ENCODE peak calls at places on chromosomes 13 and 19, in eight cellular contexts. One of them, this sample, is unnamed.

GRCh38 chr13:35630551-35631275 is 154.2 kb upstream of the MAB21L1 start:
- DNase-seq in progenitor cell of endocrine pancreas: no peak
- DNase-seq in CD4-positive, alpha-beta T cell: no peak
- DNase-seq in choroid plexus epithelial cell: peak
- DNase-seq in AG10803: peak
- DNase-seq in right lobe of liver: no peak
- DNase-seq in mammary epithelial cell: peak
- DNase-seq in tibial artery: no peak
- DNase-seq in this sample: peak

GRCh38 chr19:58166268-58166667 is 15.7 kb upstream of the ZNF329 start:
- DNase-seq in progenitor cell of endocrine pancreas: no peak
- DNase-seq in CD4-positive, alpha-beta T cell: no peak
- DNase-seq in choroid plexus epithelial cell: no peak
- DNase-seq in AG10803: no peak
- DNase-seq in right lobe of liver: no peak
- DNase-seq in mammary epithelial cell: no peak
- DNase-seq in tibial artery: no peak
- DNase-seq in this sample: no peak

GRCh38 chr19:15155296-15155695 is 45.5 kb downstream of the NOTCH3 start:
- DNase-seq in progenitor cell of endocrine pancreas: no peak
- DNase-seq in CD4-positive, alpha-beta T cell: no peak
- DNase-seq in choroid plexus epithelial cell: no peak
- DNase-seq in AG10803: no peak
- DNase-seq in right lobe of liver: no peak
- DNase-seq in mammary epithelial cell: no peak
- DNase-seq in tibial artery: no peak
- DNase-seq in this sample: no peak

GRCh38 chr19:16207063-16207462 is 9.4 kb downstream of the AP1M1 start:
- DNase-seq in progenitor cell of endocrine pancreas: no peak
- DNase-seq in CD4-positive, alpha-beta T cell: no peak
- DNase-seq in choroid plexus epithelial cell: no peak
- DNase-seq in AG10803: no peak
- DNase-seq in right lobe of liver: peak
- DNase-seq in mammary epithelial cell: no peak
- DNase-seq in tibial artery: peak
- DNase-seq in this sample: no peak

GRCh38 chr19:37362733-37363132 is 8.2 kb upstream of the ZNF527 start:
- DNase-seq in progenitor cell of endocrine pancreas: no peak
- DNase-seq in CD4-positive, alpha-beta T cell: no peak
- DNase-seq in choroid plexus epithelial cell: peak
- DNase-seq in AG10803: no peak
- DNase-seq in right lobe of liver: no peak
- DNase-seq in mammary epithelial cell: no peak
- DNase-seq in tibial artery: no peak
- DNase-seq in this sample: no peak

GRCh38 chr13:112572408-112572807 is 15.5 kb downstream of the TUBGCP3 start:
- DNase-seq in progenitor cell of endocrine pancreas: no peak
- DNase-seq in CD4-positive, alpha-beta T cell: no peak
- DNase-seq in choroid plexus epithelial cell: peak
- DNase-seq in AG10803: no peak
- DNase-seq in right lobe of liver: no peak
- DNase-seq in mammary epithelial cell: no peak
- DNase-seq in tibial artery: no peak
- DNase-seq in this sample: no peak

GRCh38 chr13:60679928-60680693 is 283.1 kb downstream of the TDRD3 start:
- DNase-seq in progenitor cell of endocrine pancreas: no peak
- DNase-seq in CD4-positive, alpha-beta T cell: no peak
- DNase-seq in choroid plexus epithelial cell: no peak
- DNase-seq in AG10803: no peak
- DNase-seq in right lobe of liver: no peak
- DNase-seq in mammary epithelial cell: no peak
- DNase-seq in tibial artery: no peak
- DNase-seq in this sample: peak

GRCh38 chr19:43425567-43426392 is 11.1 kb downstream of the TEX101 start:
- DNase-seq in progenitor cell of endocrine pancreas: no peak
- DNase-seq in CD4-positive, alpha-beta T cell: no peak
- DNase-seq in choroid plexus epithelial cell: peak
- DNase-seq in AG10803: peak
- DNase-seq in right lobe of liver: peak
- DNase-seq in mammary epithelial cell: peak
- DNase-seq in tibial artery: no peak
- DNase-seq in this sample: peak

GRCh38 chr19:3580156-3580955 is 4.9 kb upstream of the GIPC3 start:
- DNase-seq in progenitor cell of endocrine pancreas: no peak
- DNase-seq in CD4-positive, alpha-beta T cell: no peak
- DNase-seq in choroid plexus epithelial cell: peak
- DNase-seq in AG10803: peak
- DNase-seq in right lobe of liver: no peak
- DNase-seq in mammary epithelial cell: peak
- DNase-seq in tibial artery: peak
- DNase-seq in this sample: peak

GRCh38 chr19:583968-584239 is 5.8 kb upstream of the HCN2 start:
- DNase-seq in progenitor cell of endocrine pancreas: no peak
- DNase-seq in CD4-positive, alpha-beta T cell: no peak
- DNase-seq in choroid plexus epithelial cell: no peak
- DNase-seq in AG10803: no peak
- DNase-seq in right lobe of liver: no peak
- DNase-seq in mammary epithelial cell: no peak
- DNase-seq in tibial artery: no peak
- DNase-seq in this sample: no peak

GRCh38 chr19:48346161-48346560 is 17.6 kb downstream of the TMEM143 start:
- DNase-seq in progenitor cell of endocrine pancreas: no peak
- DNase-seq in CD4-positive, alpha-beta T cell: no peak
- DNase-seq in choroid plexus epithelial cell: no peak
- DNase-seq in AG10803: no peak
- DNase-seq in right lobe of liver: no peak
- DNase-seq in mammary epithelial cell: no peak
- DNase-seq in tibial artery: no peak
- DNase-seq in this sample: no peak

GRCh38 chr13:91652389-91652788 is 254.0 kb downstream of the GPC5 start:
- DNase-seq in progenitor cell of endocrine pancreas: no peak
- DNase-seq in CD4-positive, alpha-beta T cell: no peak
- DNase-seq in choroid plexus epithelial cell: no peak
- DNase-seq in AG10803: no peak
- DNase-seq in right lobe of liver: no peak
- DNase-seq in mammary epithelial cell: peak
- DNase-seq in tibial artery: no peak
- DNase-seq in this sample: peak

GRCh38 chr13:111007209-111007608 is 92.3 kb upstream of the ANKRD10 start:
- DNase-seq in progenitor cell of endocrine pancreas: no peak
- DNase-seq in CD4-positive, alpha-beta T cell: no peak
- DNase-seq in choroid plexus epithelial cell: no peak
- DNase-seq in AG10803: no peak
- DNase-seq in right lobe of liver: no peak
- DNase-seq in mammary epithelial cell: no peak
- DNase-seq in tibial artery: no peak
- DNase-seq in this sample: no peak

GRCh38 chr19:14786421-14786851 is 8.1 kb upstream of the ADGRE2 start:
- DNase-seq in progenitor cell of endocrine pancreas: no peak
- DNase-seq in CD4-positive, alpha-beta T cell: peak
- DNase-seq in choroid plexus epithelial cell: peak
- DNase-seq in AG10803: no peak
- DNase-seq in right lobe of liver: no peak
- DNase-seq in mammary epithelial cell: no peak
- DNase-seq in tibial artery: no peak
- DNase-seq in this sample: peak

GRCh38 chr13:23615677-23616076 is 45.5 kb downstream of the TNFRSF19 start:
- DNase-seq in progenitor cell of endocrine pancreas: no peak
- DNase-seq in CD4-positive, alpha-beta T cell: no peak
- DNase-seq in choroid plexus epithelial cell: no peak
- DNase-seq in AG10803: no peak
- DNase-seq in right lobe of liver: no peak
- DNase-seq in mammary epithelial cell: no peak
- DNase-seq in tibial artery: no peak
- DNase-seq in this sample: no peak

GRCh38 chr13:62510906-62511655 is 1095.4 kb upstream of the PCDH20 start:
- DNase-seq in progenitor cell of endocrine pancreas: no peak
- DNase-seq in CD4-positive, alpha-beta T cell: no peak
- DNase-seq in choroid plexus epithelial cell: no peak
- DNase-seq in AG10803: no peak
- DNase-seq in right lobe of liver: no peak
- DNase-seq in mammary epithelial cell: no peak
- DNase-seq in tibial artery: no peak
- DNase-seq in this sample: no peak

GRCh38 chr13:31089649-31090048 is 72.1 kb downstream of the HSPH1 start:
- DNase-seq in progenitor cell of endocrine pancreas: no peak
- DNase-seq in CD4-positive, alpha-beta T cell: no peak
- DNase-seq in choroid plexus epithelial cell: no peak
- DNase-seq in AG10803: no peak
- DNase-seq in right lobe of liver: no peak
- DNase-seq in mammary epithelial cell: no peak
- DNase-seq in tibial artery: no peak
- DNase-seq in this sample: no peak

GRCh38 chr19:4889034-4889825 is 13.5 kb downstream of the ARRDC5 start:
- DNase-seq in progenitor cell of endocrine pancreas: no peak
- DNase-seq in CD4-positive, alpha-beta T cell: no peak
- DNase-seq in choroid plexus epithelial cell: peak
- DNase-seq in AG10803: peak
- DNase-seq in right lobe of liver: no peak
- DNase-seq in mammary epithelial cell: peak
- DNase-seq in tibial artery: no peak
- DNase-seq in this sample: peak

GRCh38 chr13:29935309-29935981 is 85.0 kb upstream of the UBL3 start:
- DNase-seq in progenitor cell of endocrine pancreas: no peak
- DNase-seq in CD4-positive, alpha-beta T cell: peak
- DNase-seq in choroid plexus epithelial cell: no peak
- DNase-seq in AG10803: no peak
- DNase-seq in right lobe of liver: no peak
- DNase-seq in mammary epithelial cell: no peak
- DNase-seq in tibial artery: no peak
- DNase-seq in this sample: no peak

GRCh38 chr19:1282588-1283206 is 3.0 kb upstream of the EFNA2 start:
- DNase-seq in progenitor cell of endocrine pancreas: no peak
- DNase-seq in CD4-positive, alpha-beta T cell: no peak
- DNase-seq in choroid plexus epithelial cell: no peak
- DNase-seq in AG10803: no peak
- DNase-seq in right lobe of liver: no peak
- DNase-seq in mammary epithelial cell: no peak
- DNase-seq in tibial artery: no peak
- DNase-seq in this sample: no peak

DNA sequence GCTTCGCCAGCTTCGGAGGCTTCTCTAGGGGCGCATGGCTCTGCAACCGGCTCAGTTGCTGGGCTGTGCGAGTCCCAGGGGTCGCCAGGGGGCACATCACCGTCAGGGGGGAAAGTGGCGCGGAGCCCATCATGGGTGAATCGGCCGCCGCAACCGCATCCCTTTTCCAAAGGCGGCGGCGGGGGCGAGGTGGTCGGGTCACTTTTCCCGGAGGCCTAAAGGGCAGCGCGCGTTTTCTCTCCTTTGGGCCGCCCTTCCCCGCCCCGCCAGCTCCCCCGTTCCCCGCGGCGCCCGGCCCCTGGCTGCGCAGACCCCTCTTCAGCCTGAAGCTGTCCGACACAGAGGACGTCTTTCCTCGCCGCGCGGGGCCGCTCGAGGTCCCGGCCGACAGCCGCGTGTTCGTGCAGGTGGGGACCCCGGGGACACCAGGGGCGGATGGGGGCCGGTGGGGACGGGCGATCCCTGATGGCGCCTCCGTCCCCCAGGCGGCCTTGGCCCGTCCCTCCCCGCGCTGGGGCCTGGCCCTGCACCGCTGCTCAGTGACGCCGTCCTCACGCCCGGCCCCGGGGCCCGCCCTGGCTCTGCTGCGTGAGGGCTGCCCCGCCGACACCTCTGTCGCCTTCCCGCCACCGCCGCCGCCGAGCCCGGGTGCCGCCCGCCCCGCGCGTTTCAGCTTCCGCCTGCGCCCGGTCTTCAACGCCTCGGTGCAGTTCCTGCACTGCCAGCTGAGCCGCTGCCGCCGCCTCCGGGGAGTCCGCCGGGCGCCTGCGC is 1.7 kb downstream of the TGFBR3L start:
- DNase-seq in progenitor cell of endocrine pancreas: no peak
- DNase-seq in CD4-positive, alpha-beta T cell: peak
- DNase-seq in choroid plexus epithelial cell: no peak
- DNase-seq in AG10803: no peak
- DNase-seq in right lobe of liver: peak
- DNase-seq in mammary epithelial cell: no peak
- DNase-seq in tibial artery: no peak
- DNase-seq in this sample: no peak
- TF ChIP-seq CTCF in progenitor cell of endocrine pancreas: no peak
- TF ChIP-seq CTCF in CD4-positive, alpha-beta T cell: no peak
- TF ChIP-seq CTCF in choroid plexus epithelial cell: no peak
- TF ChIP-seq CTCF in AG10803: no peak
- TF ChIP-seq CTCF in right lobe of liver: no peak
- TF ChIP-seq CTCF in mammary epithelial cell: no peak
- TF ChIP-seq CTCF in tibial artery: no peak
- TF ChIP-seq CTCF in this sample: no peak

DNA sequence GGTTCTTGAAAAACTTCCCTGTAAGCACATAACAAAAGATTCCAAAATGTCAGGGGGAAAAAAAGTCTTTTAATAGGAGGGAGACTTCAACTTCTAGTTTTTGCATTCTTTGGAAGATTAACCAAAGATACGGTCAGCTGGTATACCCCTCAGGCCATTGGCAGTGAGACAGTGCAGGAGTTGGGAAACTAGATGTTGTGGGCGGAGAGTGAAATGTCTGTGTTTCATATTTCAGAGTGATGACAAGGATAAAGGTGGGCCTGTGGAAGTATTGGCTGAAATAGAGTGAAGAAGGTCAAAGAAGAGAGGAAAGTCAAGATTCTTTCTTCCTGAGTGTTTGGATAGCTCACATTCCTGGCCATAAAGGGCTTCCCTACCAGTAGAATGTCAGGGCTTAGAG is 40.8 kb downstream of the CYP2B6 start:
- DNase-seq in progenitor cell of endocrine pancreas: no peak
- DNase-seq in CD4-positive, alpha-beta T cell: no peak
- DNase-seq in choroid plexus epithelial cell: peak
- DNase-seq in AG10803: no peak
- DNase-seq in right lobe of liver: no peak
- DNase-seq in mammary epithelial cell: peak
- DNase-seq in tibial artery: no peak
- DNase-seq in this sample: peak
- TF ChIP-seq CTCF in progenitor cell of endocrine pancreas: no peak
- TF ChIP-seq CTCF in CD4-positive, alpha-beta T cell: no peak
- TF ChIP-seq CTCF in choroid plexus epithelial cell: no peak
- TF ChIP-seq CTCF in AG10803: no peak
- TF ChIP-seq CTCF in right lobe of liver: no peak
- TF ChIP-seq CTCF in mammary epithelial cell: no peak
- TF ChIP-seq CTCF in tibial artery: no peak
- TF ChIP-seq CTCF in this sample: no peak

DNA sequence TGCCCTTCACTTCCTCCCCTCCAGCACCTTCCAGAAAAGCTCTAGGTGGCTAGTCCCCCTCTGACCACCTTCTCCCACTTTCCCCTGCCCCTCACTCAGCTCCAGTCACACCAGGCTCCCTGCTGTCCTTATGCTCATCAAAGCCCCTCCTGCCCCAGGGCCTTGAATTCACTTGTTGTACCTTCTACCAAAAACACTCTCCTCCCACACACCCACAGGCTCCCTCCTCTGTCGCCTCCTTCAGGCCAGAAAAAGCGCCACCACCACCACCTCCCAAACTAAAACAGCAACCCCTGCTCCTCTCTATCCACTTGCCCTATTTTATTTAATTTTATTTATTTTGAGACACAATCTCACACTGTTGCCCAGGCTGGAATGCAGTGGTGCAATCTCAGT is 4.8 kb upstream of the CEACAM16 start:
- DNase-seq in progenitor cell of endocrine pancreas: no peak
- DNase-seq in CD4-positive, alpha-beta T cell: no peak
- DNase-seq in choroid plexus epithelial cell: no peak
- DNase-seq in AG10803: no peak
- DNase-seq in right lobe of liver: no peak
- DNase-seq in mammary epithelial cell: no peak
- DNase-seq in tibial artery: no peak
- DNase-seq in this sample: no peak
- TF ChIP-seq CTCF in progenitor cell of endocrine pancreas: peak
- TF ChIP-seq CTCF in CD4-positive, alpha-beta T cell: peak
- TF ChIP-seq CTCF in choroid plexus epithelial cell: peak
- TF ChIP-seq CTCF in AG10803: peak
- TF ChIP-seq CTCF in right lobe of liver: peak
- TF ChIP-seq CTCF in mammary epithelial cell: peak
- TF ChIP-seq CTCF in tibial artery: no peak
- TF ChIP-seq CTCF in this sample: peak

GRCh38 chr13:99276706-99277105 is 18.5 kb upstream of the GPR18 start:
- DNase-seq in progenitor cell of endocrine pancreas: no peak
- DNase-seq in CD4-positive, alpha-beta T cell: no peak
- DNase-seq in choroid plexus epithelial cell: no peak
- DNase-seq in AG10803: no peak
- DNase-seq in right lobe of liver: no peak
- DNase-seq in mammary epithelial cell: no peak
- DNase-seq in tibial artery: no peak
- DNase-seq in this sample: no peak
- TF ChIP-seq CTCF in progenitor cell of endocrine pancreas: no peak
- TF ChIP-seq CTCF in CD4-positive, alpha-beta T cell: no peak
- TF ChIP-seq CTCF in choroid plexus epithelial cell: no peak
- TF ChIP-seq CTCF in AG10803: no peak
- TF ChIP-seq CTCF in right lobe of liver: no peak
- TF ChIP-seq CTCF in mammary epithelial cell: no peak
- TF ChIP-seq CTCF in tibial artery: no peak
- TF ChIP-seq CTCF in this sample: no peak

This sample was measured in MCF 10A.